ENCODE peak calls at places on chromosomes 4 and X, in four cellular contexts. Z is HepG2, C is K562, V is GM12878. X is an unnamed sample.

GRCh38 chr4:86223472-86223871 is 136.4 kb downstream of the MAPK10 start:
- DNase-seq in Z (peak), C (peak), V (no peak), X (peak)

GRCh38 chr4:152640058-152640921 is 39.5 kb downstream of the TMEM154 start:
- DNase-seq in Z (no peak), C (peak), V (no peak), X (no peak)

GRCh38 chrX:44223150-44223549 is 120.3 kb downstream of the EFHC2 start:
- DNase-seq in Z (no peak), C (no peak), V (no peak), X (no peak)

GRCh38 chrX:97841544-97842179 is 958.0 kb downstream of the RPA4 start:
- DNase-seq in Z (no peak), C (no peak), V (no peak), X (no peak)

GRCh38 chr4:88629826-88630225 is 37.5 kb downstream of the HERC3 start:
- DNase-seq in Z (no peak), C (no peak), V (no peak), X (no peak)

GRCh38 chrX:40169193-40170086 is 71.7 kb upstream of the BCOR start:
- DNase-seq in Z (peak), C (peak), V (no peak), X (no peak)

GRCh38 chr4:176277162-176277904 is 8.3 kb upstream of the ASB5 start:
- DNase-seq in Z (peak), C (peak), V (no peak), X (peak)

GRCh38 chr4:18568600-18568999 is 547.0 kb upstream of the LCORL start:
- DNase-seq in Z (no peak), C (no peak), V (no peak), X (no peak)

GRCh38 chrX:4932790-4933189 is 1219.3 kb upstream of the PRKX start:
- DNase-seq in Z (no peak), C (no peak), V (no peak), X (no peak)

GRCh38 chr4:57191523-57192034 is 81.4 kb upstream of the IGFBP7 start:
- DNase-seq in Z (no peak), C (no peak), V (no peak), X (peak)

GRCh38 chrX:42524374-42524773 is 253.6 kb downstream of the PPP1R2C start:
- DNase-seq in Z (no peak), C (no peak), V (no peak), X (no peak)

GRCh38 chr4:163385466-163385865 is 41.8 kb downstream of the NPY5R start:
- DNase-seq in Z (no peak), C (no peak), V (no peak), X (no peak)

GRCh38 chr4:173990126-173990878 is 293.2 kb downstream of the FBXO8 start:
- DNase-seq in Z (peak), C (peak), V (no peak), X (peak)

GRCh38 chrX:83759872-83760271 is 101.1 kb upstream of the CYLC1 start:
- DNase-seq in Z (peak), C (peak), V (no peak), X (peak)

GRCh38 chr4:51851090-51851936 is 8.4 kb downstream of the DCUN1D4 start:
- DNase-seq in Z (no peak), C (peak), V (no peak), X (no peak)
- TF ChIP-seq TARDBP in Z (no peak), C (no peak), V (no peak), X (no peak)

DNA sequence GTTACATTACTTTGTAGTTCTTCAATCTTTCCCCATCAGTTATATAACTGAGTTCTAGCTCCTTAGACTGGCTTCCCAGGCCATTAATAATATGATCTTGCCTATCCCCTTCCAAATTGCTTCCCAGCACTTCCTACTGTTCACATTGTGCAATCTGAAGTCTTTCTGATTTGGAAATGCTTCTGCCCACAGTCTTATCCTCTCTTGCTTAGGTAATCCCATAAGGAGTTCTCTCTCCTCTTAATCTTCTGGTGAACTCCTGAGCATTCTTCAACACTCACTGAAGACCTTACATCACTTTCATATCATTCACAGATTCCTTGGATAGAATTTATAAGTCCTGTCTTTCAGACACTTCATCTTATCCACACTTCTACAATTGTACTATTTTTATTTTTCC is 132.7 kb upstream of the TTC29 start:
- DNase-seq in Z (no peak), C (no peak), V (no peak), X (no peak)
- TF ChIP-seq TARDBP in Z (no peak), C (no peak), V (no peak), X (no peak)

DNA sequence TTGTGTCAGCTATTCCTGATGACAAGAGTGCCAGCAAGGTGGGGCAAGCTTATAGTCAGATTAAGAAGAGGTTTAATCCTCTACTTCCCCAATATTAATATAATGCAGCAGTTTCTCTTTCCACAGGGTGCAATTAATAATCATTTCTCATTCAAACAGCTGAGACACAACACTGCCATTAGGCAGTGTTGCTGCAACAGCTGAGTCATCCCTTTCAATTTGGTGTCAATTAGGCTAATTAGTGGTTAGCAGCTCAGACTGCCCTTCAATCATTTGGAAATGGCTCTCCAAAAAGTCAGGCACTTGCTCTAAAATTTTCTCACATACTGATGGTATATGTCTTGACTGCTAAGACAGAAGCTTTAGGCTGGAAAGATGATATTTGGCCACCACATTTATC is 265.7 kb upstream of the FAM241A start:
- DNase-seq in Z (no peak), C (no peak), V (peak), X (no peak)
- TF ChIP-seq TARDBP in Z (no peak), C (no peak), V (no peak), X (no peak)

GRCh38 chr4:150695162-150695561 is 113.2 kb downstream of the MAB21L2 start:
- DNase-seq in Z (no peak), C (no peak), V (no peak), X (no peak)
- TF ChIP-seq TARDBP in Z (no peak), C (no peak), V (no peak), X (no peak)

GRCh38 chrX:124557976-124558375 is 211.6 kb downstream of the SH2D1A start:
- DNase-seq in Z (no peak), C (no peak), V (no peak), X (no peak)

GRCh38 chrX:124555036-124555595 is 208.8 kb downstream of the SH2D1A start:
- DNase-seq in Z (no peak), C (no peak), V (no peak), X (no peak)
- TF ChIP-seq TARDBP in Z (no peak), C (no peak), V (no peak), X (no peak)

X was measured in HEK293T.